ENCODE peak calls at places on chromosomes 3 and 15, in four cellular contexts. B, J, M and Y are unnamed samples.

GRCh38 chr3:74135808-74136207 is 478.7 kb downstream of the CNTN3 start:
- DNase-seq in B (no peak), J (no peak), M (no peak), Y (no peak)

GRCh38 chr15:68564173-68564572 is 14.6 kb upstream of the CORO2B start:
- DNase-seq in B (no peak), J (no peak), M (no peak), Y (peak; percentile 20)

GRCh38 chr15:89389841-89390603 is 55.4 kb upstream of the POLG start:
- DNase-seq in B (no peak), J (no peak), M (no peak), Y (peak; percentile 71)

GRCh38 chr3:15055019-15055557 is 10.0 kb downstream of the MRPS25 start:
- DNase-seq in B (no peak), J (peak; percentile 17), M (no peak), Y (peak; percentile 77)

GRCh38 chr15:74833376-74834107 is 7.1 kb downstream of the CPLX3 start:
- DNase-seq in B (no peak), J (no peak), M (no peak), Y (no peak)

GRCh38 chr15:31091531-31091930 is 10.0 kb downstream of the TRPM1 start:
- DNase-seq in B (no peak), J (no peak), M (no peak), Y (no peak)

GRCh38 chr3:1380926-1381646 is 288.3 kb downstream of the CNTN6 start:
- DNase-seq in B (no peak), J (no peak), M (no peak), Y (no peak)

GRCh38 chr3:158261371-158261991 is 151.6 kb downstream of the RSRC1 start:
- DNase-seq in B (no peak), J (no peak), M (no peak), Y (no peak)

GRCh38 chr3:194572944-194573491 is 60.2 kb downstream of the TMEM44 start:
- DNase-seq in B (no peak), J (no peak), M (no peak), Y (no peak)

GRCh38 chr3:15794303-15794771 is 3.4 kb downstream of the ANKRD28 start:
- DNase-seq in B (no peak), J (no peak), M (no peak), Y (no peak)

GRCh38 chr15:28868744-28869143 is 17.0 kb upstream of the APBA2 start:
- DNase-seq in B (no peak), J (no peak), M (no peak), Y (no peak)

GRCh38 chr3:181326637-181327223 is 337.2 kb upstream of the DNAJC19 start:
- DNase-seq in B (no peak), J (no peak), M (no peak), Y (no peak)

GRCh38 chr3:182795383-182795782 is 2.1 kb downstream of the ATP11B start:
- DNase-seq in B (no peak), J (peak; percentile 50), M (no peak), Y (no peak)

GRCh38 chr15:100103828-100104227 is 237.9 kb downstream of the ADAMTS17 start:
- DNase-seq in B (peak; percentile 9), J (no peak), M (no peak), Y (no peak)

GRCh38 chr3:172323894-172324590 is 124.2 kb downstream of the GHSR start:
- DNase-seq in B (no peak), J (no peak), M (no peak), Y (no peak)

GRCh38 chr3:127709320-127710060 is 36.7 kb downstream of the ABTB1 start:
- DNase-seq in B (no peak), J (peak; percentile 3), M (peak; percentile 29), Y (no peak)

GRCh38 chr3:53890726-53891499 is 746 bp downstream of the SELENOK start:
- DNase-seq in B (no peak), J (peak; percentile 54), M (no peak), Y (no peak)

GRCh38 chr3:172174396-172175253 is 135.2 kb downstream of the FNDC3B start:
- DNase-seq in B (no peak), J (no peak), M (no peak), Y (no peak)

GRCh38 chr15:70260580-70260979 is 162.9 kb upstream of the TLE3 start:
- DNase-seq in B (no peak), J (no peak), M (no peak), Y (peak; percentile 72)

GRCh38 chr15:70259030-70259424 is 161.3 kb upstream of the TLE3 start:
- DNase-seq in B (no peak), J (peak; percentile 65), M (peak; percentile 88), Y (peak; percentile 93)

GRCh38 chr15:70258369-70259029 is 160.8 kb upstream of the TLE3 start:
- DNase-seq in B (no peak), J (peak; percentile 50), M (no peak), Y (peak; percentile 90)

GRCh38 chr15:70260096-70260495 is 162.4 kb upstream of the TLE3 start:
- DNase-seq in B (no peak), J (no peak), M (no peak), Y (peak; percentile 44)

GRCh38 chr15:70259640-70260066 is 161.9 kb upstream of the TLE3 start:
- DNase-seq in B (no peak), J (no peak), M (no peak), Y (peak; percentile 76)
- TF ChIP-seq CTCF in B (no peak), J (no peak), M (no peak), Y (no peak)

GRCh38 chr15:52178765-52179164 is 12.4 kb downstream of the GNB5 start:
- DNase-seq in B (peak; percentile 29), J (peak; percentile 16), M (no peak), Y (no peak)
- TF ChIP-seq POLR2A in B (no peak), J (no peak), M (no peak), Y (no peak)

GRCh38 chr3:7075120-7075519 is 214.2 kb downstream of the GRM7 start:
- DNase-seq in B (no peak), J (no peak), M (no peak), Y (no peak)

GRCh38 chr3:7074217-7074616 is 213.3 kb downstream of the GRM7 start:
- DNase-seq in B (no peak), J (no peak), M (no peak), Y (no peak)

GRCh38 chr3:7070461-7070860 is 209.5 kb downstream of the GRM7 start:
- DNase-seq in B (no peak), J (no peak), M (no peak), Y (no peak)

DNA sequence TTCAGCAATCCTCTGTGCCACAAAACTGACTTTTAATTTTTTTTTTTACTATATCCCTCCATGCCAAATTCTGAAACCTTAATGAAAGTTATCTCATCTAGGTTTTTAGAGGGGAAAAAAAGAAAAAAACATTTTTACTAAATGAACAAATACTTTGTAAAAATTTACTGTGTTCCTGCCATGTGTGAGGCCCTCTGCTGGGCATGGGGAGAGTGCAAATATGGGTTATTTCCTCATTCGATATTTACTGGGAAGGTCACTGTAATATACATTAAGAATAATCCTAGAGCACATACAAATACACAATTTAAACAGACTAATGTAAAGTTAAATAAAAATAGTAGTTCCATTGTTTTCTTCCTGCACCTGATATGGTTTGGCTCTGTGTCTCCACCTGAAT is 215.0 kb downstream of the GRM7 start:
- DNase-seq in B (no peak), J (no peak), M (no peak), Y (no peak)
- TF ChIP-seq CTCF in B (no peak), J (no peak), M (no peak), Y (no peak)

GRCh38 chr3:85337895-85338294 is 379.1 kb downstream of the CADM2 start:
- DNase-seq in B (no peak), J (no peak), M (no peak), Y (no peak)
- TF ChIP-seq POLR2A in B (no peak), J (no peak), M (no peak), Y (no peak)